ENCODE peak calls at places on chromosomes 2 and 18, in four cellular contexts. D is K562, E is GM12878, P is GM12891. Z is an unnamed sample.
A peak's percentile ranks its signal among the peaks of the same experiment; 100 is the strongest.

GRCh38 chr2:231357931-231358330 is 37.6 kb upstream of the B3GNT7 start:
- DNase-seq in E (no peak), D (peak; percentile 42), P (no peak), Z (no peak)

GRCh38 chr2:120012363-120012762 is 514 bp upstream of the EPB41L5 start:
- DNase-seq in P (no peak), E (no peak), D (no peak), Z (no peak)

GRCh38 chr18:24227976-24228660 is 89.3 kb downstream of the CABYR start:
- DNase-seq in D (no peak), P (no peak), E (no peak), Z (no peak)

GRCh38 chr2:121125350-121125749 is 159.7 kb downstream of the TFCP2L1 start:
- DNase-seq in P (no peak), E (no peak), D (no peak), Z (peak; percentile 18)

GRCh38 chr18:76491801-76492668 is 3.0 kb downstream of the ZNF516 start:
- DNase-seq in P (no peak), E (no peak), D (no peak), Z (no peak)

GRCh38 chr2:233837694-233838229 is 16.6 kb downstream of the HJURP start:
- DNase-seq in D (no peak), E (no peak), P (no peak), Z (no peak)

GRCh38 chr2:231674587-231675334 is 33.6 kb upstream of the PTMA start:
- DNase-seq in E (no peak), P (no peak), D (peak; percentile 63), Z (no peak)

GRCh38 chr18:9506046-9506792 is 30.9 kb downstream of the RALBP1 start:
- DNase-seq in P (no peak), D (no peak), E (no peak), Z (no peak)

GRCh38 chr2:111662771-111663470 is 221.1 kb downstream of the ANAPC1 start:
- DNase-seq in P (peak; percentile 32), D (no peak), E (no peak), Z (no peak)

GRCh38 chr2:163682695-163683094 is 53.1 kb downstream of the FIGN start:
- DNase-seq in E (no peak), D (no peak), P (no peak), Z (no peak)

GRCh38 chr2:166163775-166164174 is 36.0 kb upstream of the SCN1A start:
- DNase-seq in D (no peak), P (no peak), E (no peak), Z (no peak)

GRCh38 chr2:212831671-212832199 is 293.1 kb upstream of the ERBB4 start:
- DNase-seq in E (no peak), P (no peak), D (no peak), Z (no peak)

GRCh38 chr2:15189236-15189635 is 371.9 kb downstream of the NBAS start:
- DNase-seq in D (no peak), E (no peak), P (no peak), Z (no peak)

GRCh38 chr18:3466872-3467271 is 16.9 kb downstream of the TGIF1 start:
- DNase-seq in P (no peak), D (no peak), E (no peak), Z (no peak)

GRCh38 chr2:23492941-23493340 is 108.0 kb downstream of the KLHL29 start:
- DNase-seq in E (no peak), P (no peak), D (no peak), Z (no peak)

GRCh38 chr2:37585295-37585908 is 86.0 kb downstream of the CDC42EP3 start:
- DNase-seq in D (no peak), P (no peak), E (no peak), Z (no peak)

GRCh38 chr18:13163167-13163927 is 55.2 kb upstream of the LDLRAD4 start:
- DNase-seq in E (no peak), P (no peak), D (peak; percentile 3), Z (no peak)

GRCh38 chr2:152825834-152826233 is 107.4 kb downstream of the ARL6IP6 start:
- DNase-seq in D (no peak), P (no peak), E (no peak), Z (no peak)

GRCh38 chr2:224004105-224004715 is 34.9 kb downstream of the SERPINE2 start:
- DNase-seq in P (no peak), D (no peak), E (no peak), Z (no peak)

GRCh38 chr2:146579154-146579930 is 1265.5 kb upstream of the ACVR2A start:
- DNase-seq in D (no peak), E (no peak), P (no peak), Z (no peak)

GRCh38 chr18:65352183-65352582 is 398.6 kb upstream of the CDH7 start:
- DNase-seq in P (no peak), E (no peak), D (no peak), Z (no peak)

GRCh38 chr2:200617089-200618050 is 31.6 kb downstream of the AOX1 start:
- DNase-seq in E (no peak), P (no peak), D (no peak), Z (no peak)

GRCh38 chr2:26870585-26871095 is 22.7 kb downstream of the DPYSL5 start:
- DNase-seq in E (no peak), P (no peak), D (no peak), Z (no peak)

GRCh38 chr2:101545940-101546339 is 71.0 kb upstream of the RFX8 start:
- DNase-seq in E (no peak), P (no peak), D (no peak), Z (no peak)

GRCh38 chr2:160362521-160362920 is 131.1 kb downstream of the RBMS1 start:
- DNase-seq in D (no peak), E (no peak), P (no peak), Z (no peak)

GRCh38 chr18:21897811-21898210 is 157.2 kb downstream of the MIB1 start:
- DNase-seq in E (no peak), P (peak; percentile 32), D (peak; percentile 58), Z (peak; percentile 15)

GRCh38 chr2:100813527-100813926 is 6.4 kb upstream of the NPAS2 start:
- DNase-seq in P (no peak), D (no peak), E (no peak), Z (no peak)

GRCh38 chr2:28102455-28102874 is 211.9 kb downstream of the BABAM2 start:
- DNase-seq in E (no peak), P (no peak), D (no peak), Z (no peak)

GRCh38 chr2:104028066-104028465 is 825.8 kb upstream of the POU3F3 start:
- DNase-seq in E (no peak), P (no peak), D (no peak), Z (no peak)
- TF ChIP-seq SPI1 in E (no peak), P (no peak), D (no peak), Z (no peak)

GRCh38 chr2:159076233-159076632 is 107.8 kb downstream of the TANC1 start:
- DNase-seq in D (no peak), E (no peak), P (no peak), Z (no peak)
- TF ChIP-seq POLR2AphosphoS5 in D (no peak), E (no peak), P (no peak), Z (no peak)

GRCh38 chr2:237702439-237703397 is 75.3 kb downstream of the LRRFIP1 start:
- DNase-seq in P (no peak), D (no peak), E (no peak), Z (peak; percentile 89)

GRCh38 chr2:237700583-237701032 is 73.2 kb downstream of the LRRFIP1 start:
- DNase-seq in D (no peak), E (peak; percentile 54), P (no peak), Z (no peak)

GRCh38 chr2:237699870-237700582 is 72.6 kb downstream of the LRRFIP1 start:
- DNase-seq in D (no peak), P (no peak), E (no peak), Z (no peak)

GRCh38 chr2:237701033-237701858 is 73.9 kb downstream of the LRRFIP1 start:
- DNase-seq in P (no peak), E (no peak), D (no peak), Z (no peak)

DNA sequence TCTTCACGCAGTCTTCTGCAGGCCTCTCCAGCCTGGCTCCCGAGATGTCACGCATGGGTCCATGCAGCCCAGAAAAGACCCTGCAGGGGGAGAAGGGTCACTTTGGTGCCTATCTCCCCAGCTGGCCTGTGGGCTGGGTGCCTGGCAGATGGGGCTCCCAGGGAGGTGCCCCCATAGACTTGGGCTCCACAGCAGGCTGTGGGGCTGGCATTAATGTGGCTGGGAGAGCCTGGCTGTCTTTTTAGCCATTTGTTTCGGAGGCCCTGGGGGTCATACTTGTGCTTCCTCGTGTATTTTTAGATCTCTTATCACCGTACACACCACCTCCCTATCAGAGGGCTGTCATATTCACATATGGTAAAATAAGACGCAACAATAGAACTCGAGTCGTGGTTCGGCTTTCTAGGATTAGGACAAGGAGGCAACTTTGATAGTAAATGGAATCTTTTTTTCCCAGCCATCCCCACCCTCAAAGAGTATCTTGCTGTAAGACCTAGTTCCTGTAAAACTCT is 74.5 kb downstream of the LRRFIP1 start:
- DNase-seq in D (no peak), P (no peak), E (no peak), Z (no peak)
- TF ChIP-seq SPI1 in D (no peak), P (no peak), E (no peak), Z (no peak)

DNA sequence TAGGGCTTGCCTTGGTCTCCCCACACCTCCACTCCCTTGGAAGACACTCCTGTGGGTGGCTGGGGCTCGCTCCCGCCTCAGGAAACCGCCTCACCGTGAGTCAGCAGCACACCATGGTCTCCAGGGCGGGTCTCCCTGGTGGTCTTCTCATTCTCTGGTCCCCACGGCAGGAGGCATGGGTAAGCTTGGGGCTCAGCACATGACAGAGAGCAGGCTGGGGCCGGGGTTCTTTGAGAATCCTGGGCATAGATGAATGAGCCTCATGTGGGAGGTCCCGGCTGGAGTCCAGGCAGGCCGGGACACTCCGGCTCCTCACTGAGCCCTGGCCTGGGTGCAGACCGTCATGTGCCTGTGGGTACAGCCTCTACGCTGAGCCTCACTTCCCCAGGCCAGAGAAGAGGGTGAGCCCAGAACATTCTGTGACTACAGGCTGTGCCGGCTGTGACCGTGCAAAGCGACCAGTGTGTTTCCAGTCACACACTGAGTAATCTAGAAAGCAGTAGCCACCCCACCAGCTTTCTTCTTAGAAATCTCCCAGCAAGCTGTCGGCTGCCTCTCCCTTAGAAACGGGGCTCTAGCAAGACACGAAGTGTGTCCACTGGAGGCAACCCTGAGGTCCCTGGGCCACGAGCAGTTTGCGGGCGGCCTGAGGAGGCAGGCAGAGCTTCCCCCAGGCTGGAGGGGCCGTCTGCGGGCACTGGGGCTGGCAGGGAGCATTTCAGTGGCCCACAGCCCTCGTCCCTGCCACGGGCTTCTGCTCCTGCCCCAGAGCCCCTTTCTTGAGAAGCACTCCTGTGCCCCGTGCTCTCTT is 93.1 kb downstream of the RHOB start:
- DNase-seq in P (no peak), D (peak; percentile 27), E (no peak), Z (no peak)
- TF ChIP-seq POLR2AphosphoS5 in P (no peak), D (no peak), E (no peak), Z (no peak)

Z was measured in HL-60.